ENCODE peak calls at places on chromosomes 7 and 10, in eight cellular contexts. One of them, this sample, is unnamed.

GRCh38 chr7:2307690-2308107 is 6.5 kb downstream of the SNX8 start:
- DNase-seq in stimulated activated CD8-positive, alpha-beta memory T cell treated with anti-CD3 and anti-CD28 coated beads, Interleukin-4, amount 100 ng/mL, for 4 hours: no peak
- DNase-seq in CD4-positive, alpha-beta T cell: no peak
- DNase-seq in posterior vena cava: no peak
- DNase-seq in GM13977: peak; percentile 63
- DNase-seq in stimulated activated CD4-positive, alpha-beta T cell treated with anti-CD3 and anti-CD28 coated beads, TNF-alpha, amount 100 ng/mL, for 1 hour: no peak
- DNase-seq in GM03348: peak; percentile 2
- DNase-seq in cerebellum: no peak
- DNase-seq in this sample: no peak

GRCh38 chr10:89337493-89337892 is 9.7 kb downstream of the IFIT3 start:
- DNase-seq in stimulated activated CD8-positive, alpha-beta memory T cell treated with anti-CD3 and anti-CD28 coated beads, Interleukin-4, amount 100 ng/mL, for 4 hours: no peak
- DNase-seq in CD4-positive, alpha-beta T cell: no peak
- DNase-seq in posterior vena cava: no peak
- DNase-seq in GM13977: no peak
- DNase-seq in stimulated activated CD4-positive, alpha-beta T cell treated with anti-CD3 and anti-CD28 coated beads, TNF-alpha, amount 100 ng/mL, for 1 hour: no peak
- DNase-seq in GM03348: no peak
- DNase-seq in cerebellum: no peak
- DNase-seq in this sample: no peak

GRCh38 chr7:116980354-116980753 is 27.1 kb downstream of the ST7 start:
- DNase-seq in stimulated activated CD8-positive, alpha-beta memory T cell treated with anti-CD3 and anti-CD28 coated beads, Interleukin-4, amount 100 ng/mL, for 4 hours: no peak
- DNase-seq in CD4-positive, alpha-beta T cell: no peak
- DNase-seq in posterior vena cava: no peak
- DNase-seq in GM13977: no peak
- DNase-seq in stimulated activated CD4-positive, alpha-beta T cell treated with anti-CD3 and anti-CD28 coated beads, TNF-alpha, amount 100 ng/mL, for 1 hour: no peak
- DNase-seq in GM03348: no peak
- DNase-seq in cerebellum: no peak
- DNase-seq in this sample: no peak

GRCh38 chr10:70092389-70092718 is 39.7 kb downstream of the MACROH2A2 start:
- DNase-seq in stimulated activated CD8-positive, alpha-beta memory T cell treated with anti-CD3 and anti-CD28 coated beads, Interleukin-4, amount 100 ng/mL, for 4 hours: no peak
- DNase-seq in CD4-positive, alpha-beta T cell: no peak
- DNase-seq in posterior vena cava: no peak
- DNase-seq in GM13977: no peak
- DNase-seq in stimulated activated CD4-positive, alpha-beta T cell treated with anti-CD3 and anti-CD28 coated beads, TNF-alpha, amount 100 ng/mL, for 1 hour: no peak
- DNase-seq in GM03348: no peak
- DNase-seq in cerebellum: no peak
- DNase-seq in this sample: no peak

GRCh38 chr10:93818086-93818485 is 60.4 kb downstream of the LGI1 start:
- DNase-seq in stimulated activated CD8-positive, alpha-beta memory T cell treated with anti-CD3 and anti-CD28 coated beads, Interleukin-4, amount 100 ng/mL, for 4 hours: no peak
- DNase-seq in CD4-positive, alpha-beta T cell: no peak
- DNase-seq in posterior vena cava: no peak
- DNase-seq in GM13977: no peak
- DNase-seq in stimulated activated CD4-positive, alpha-beta T cell treated with anti-CD3 and anti-CD28 coated beads, TNF-alpha, amount 100 ng/mL, for 1 hour: no peak
- DNase-seq in GM03348: no peak
- DNase-seq in cerebellum: peak; percentile 74
- DNase-seq in this sample: no peak

GRCh38 chr7:101402081-101402779 is 39.6 kb downstream of the COL26A1 start:
- DNase-seq in stimulated activated CD8-positive, alpha-beta memory T cell treated with anti-CD3 and anti-CD28 coated beads, Interleukin-4, amount 100 ng/mL, for 4 hours: no peak
- DNase-seq in CD4-positive, alpha-beta T cell: no peak
- DNase-seq in posterior vena cava: no peak
- DNase-seq in GM13977: no peak
- DNase-seq in stimulated activated CD4-positive, alpha-beta T cell treated with anti-CD3 and anti-CD28 coated beads, TNF-alpha, amount 100 ng/mL, for 1 hour: no peak
- DNase-seq in GM03348: peak; percentile 84
- DNase-seq in cerebellum: peak; percentile 32
- DNase-seq in this sample: no peak

GRCh38 chr10:5975641-5976473 is 1.5 kb downstream of the IL15RA start:
- DNase-seq in stimulated activated CD8-positive, alpha-beta memory T cell treated with anti-CD3 and anti-CD28 coated beads, Interleukin-4, amount 100 ng/mL, for 4 hours: no peak
- DNase-seq in CD4-positive, alpha-beta T cell: no peak
- DNase-seq in posterior vena cava: no peak
- DNase-seq in GM13977: peak; percentile 90
- DNase-seq in stimulated activated CD4-positive, alpha-beta T cell treated with anti-CD3 and anti-CD28 coated beads, TNF-alpha, amount 100 ng/mL, for 1 hour: peak; percentile 22
- DNase-seq in GM03348: peak; percentile 67
- DNase-seq in cerebellum: no peak
- DNase-seq in this sample: no peak

GRCh38 chr10:103336370-103336769 is 14.6 kb downstream of the PCGF6 start:
- DNase-seq in stimulated activated CD8-positive, alpha-beta memory T cell treated with anti-CD3 and anti-CD28 coated beads, Interleukin-4, amount 100 ng/mL, for 4 hours: no peak
- DNase-seq in CD4-positive, alpha-beta T cell: no peak
- DNase-seq in posterior vena cava: no peak
- DNase-seq in GM13977: no peak
- DNase-seq in stimulated activated CD4-positive, alpha-beta T cell treated with anti-CD3 and anti-CD28 coated beads, TNF-alpha, amount 100 ng/mL, for 1 hour: no peak
- DNase-seq in GM03348: no peak
- DNase-seq in cerebellum: no peak
- DNase-seq in this sample: no peak

GRCh38 chr10:100827819-100828743 is 82.7 kb downstream of the PAX2 start:
- DNase-seq in stimulated activated CD8-positive, alpha-beta memory T cell treated with anti-CD3 and anti-CD28 coated beads, Interleukin-4, amount 100 ng/mL, for 4 hours: no peak
- DNase-seq in CD4-positive, alpha-beta T cell: no peak
- DNase-seq in posterior vena cava: no peak
- DNase-seq in GM13977: peak; percentile 77
- DNase-seq in stimulated activated CD4-positive, alpha-beta T cell treated with anti-CD3 and anti-CD28 coated beads, TNF-alpha, amount 100 ng/mL, for 1 hour: no peak
- DNase-seq in GM03348: peak; percentile 59
- DNase-seq in cerebellum: no peak
- DNase-seq in this sample: peak; percentile 51

GRCh38 chr10:63491558-63492316 is 26.0 kb upstream of the JMJD1C start:
- DNase-seq in stimulated activated CD8-positive, alpha-beta memory T cell treated with anti-CD3 and anti-CD28 coated beads, Interleukin-4, amount 100 ng/mL, for 4 hours: no peak
- DNase-seq in CD4-positive, alpha-beta T cell: no peak
- DNase-seq in posterior vena cava: no peak
- DNase-seq in GM13977: no peak
- DNase-seq in stimulated activated CD4-positive, alpha-beta T cell treated with anti-CD3 and anti-CD28 coated beads, TNF-alpha, amount 100 ng/mL, for 1 hour: no peak
- DNase-seq in GM03348: peak; percentile 82
- DNase-seq in cerebellum: no peak
- DNase-seq in this sample: no peak

GRCh38 chr7:43692582-43693373 is 36.5 kb downstream of the COA1 start:
- DNase-seq in stimulated activated CD8-positive, alpha-beta memory T cell treated with anti-CD3 and anti-CD28 coated beads, Interleukin-4, amount 100 ng/mL, for 4 hours: no peak
- DNase-seq in CD4-positive, alpha-beta T cell: no peak
- DNase-seq in posterior vena cava: no peak
- DNase-seq in GM13977: no peak
- DNase-seq in stimulated activated CD4-positive, alpha-beta T cell treated with anti-CD3 and anti-CD28 coated beads, TNF-alpha, amount 100 ng/mL, for 1 hour: no peak
- DNase-seq in GM03348: no peak
- DNase-seq in cerebellum: no peak
- DNase-seq in this sample: no peak

GRCh38 chr7:96833701-96834453 is 124.2 kb upstream of the SEM1 start:
- DNase-seq in stimulated activated CD8-positive, alpha-beta memory T cell treated with anti-CD3 and anti-CD28 coated beads, Interleukin-4, amount 100 ng/mL, for 4 hours: no peak
- DNase-seq in CD4-positive, alpha-beta T cell: no peak
- DNase-seq in posterior vena cava: no peak
- DNase-seq in GM13977: no peak
- DNase-seq in stimulated activated CD4-positive, alpha-beta T cell treated with anti-CD3 and anti-CD28 coated beads, TNF-alpha, amount 100 ng/mL, for 1 hour: no peak
- DNase-seq in GM03348: no peak
- DNase-seq in cerebellum: no peak
- DNase-seq in this sample: no peak

GRCh38 chr7:6178273-6179029 is 94.0 kb downstream of the CYTH3 start:
- DNase-seq in stimulated activated CD8-positive, alpha-beta memory T cell treated with anti-CD3 and anti-CD28 coated beads, Interleukin-4, amount 100 ng/mL, for 4 hours: no peak
- DNase-seq in CD4-positive, alpha-beta T cell: no peak
- DNase-seq in posterior vena cava: no peak
- DNase-seq in GM13977: no peak
- DNase-seq in stimulated activated CD4-positive, alpha-beta T cell treated with anti-CD3 and anti-CD28 coated beads, TNF-alpha, amount 100 ng/mL, for 1 hour: no peak
- DNase-seq in GM03348: no peak
- DNase-seq in cerebellum: no peak
- DNase-seq in this sample: no peak

GRCh38 chr10:128609460-128609859 is 483.2 kb upstream of the MKI67 start:
- DNase-seq in stimulated activated CD8-positive, alpha-beta memory T cell treated with anti-CD3 and anti-CD28 coated beads, Interleukin-4, amount 100 ng/mL, for 4 hours: no peak
- DNase-seq in CD4-positive, alpha-beta T cell: no peak
- DNase-seq in posterior vena cava: no peak
- DNase-seq in GM13977: no peak
- DNase-seq in stimulated activated CD4-positive, alpha-beta T cell treated with anti-CD3 and anti-CD28 coated beads, TNF-alpha, amount 100 ng/mL, for 1 hour: no peak
- DNase-seq in GM03348: no peak
- DNase-seq in cerebellum: no peak
- DNase-seq in this sample: no peak

GRCh38 chr10:61821153-61821552 is 80.3 kb upstream of the ARID5B start:
- DNase-seq in stimulated activated CD8-positive, alpha-beta memory T cell treated with anti-CD3 and anti-CD28 coated beads, Interleukin-4, amount 100 ng/mL, for 4 hours: no peak
- DNase-seq in CD4-positive, alpha-beta T cell: no peak
- DNase-seq in posterior vena cava: no peak
- DNase-seq in GM13977: no peak
- DNase-seq in stimulated activated CD4-positive, alpha-beta T cell treated with anti-CD3 and anti-CD28 coated beads, TNF-alpha, amount 100 ng/mL, for 1 hour: no peak
- DNase-seq in GM03348: no peak
- DNase-seq in cerebellum: no peak
- DNase-seq in this sample: no peak

This sample was measured in progenitor cell of endocrine pancreas.